ENCODE peak calls at places on chromosome 1, in six cellular contexts. One of them, this sample, is unnamed.

GRCh38 chr1:10860682-10861081 is 64.2 kb upstream of the CASZ1 start:
- DNase-seq in sigmoid colon: no peak
- DNase-seq in foreskin keratinocyte: no peak
- DNase-seq in EL: no peak
- DNase-seq in CD4-positive, alpha-beta T cell: no peak
- DNase-seq in fibroblast of villous mesenchyme: no peak
- DNase-seq in this sample: no peak

GRCh38 chr1:206715552-206716518 is 31.1 kb downstream of the MAPKAPK2 start:
- DNase-seq in sigmoid colon: peak
- DNase-seq in foreskin keratinocyte: no peak
- DNase-seq in EL: no peak
- DNase-seq in CD4-positive, alpha-beta T cell: no peak
- DNase-seq in fibroblast of villous mesenchyme: no peak
- DNase-seq in this sample: no peak

GRCh38 chr1:236819856-236820255 is 24.8 kb downstream of the MTR start:
- DNase-seq in sigmoid colon: no peak
- DNase-seq in foreskin keratinocyte: no peak
- DNase-seq in EL: no peak
- DNase-seq in CD4-positive, alpha-beta T cell: no peak
- DNase-seq in fibroblast of villous mesenchyme: no peak
- DNase-seq in this sample: no peak

GRCh38 chr1:71046891-71047634 is 553 bp downstream of the PTGER3 start:
- DNase-seq in sigmoid colon: peak
- DNase-seq in foreskin keratinocyte: no peak
- DNase-seq in EL: no peak
- DNase-seq in CD4-positive, alpha-beta T cell: no peak
- DNase-seq in fibroblast of villous mesenchyme: no peak
- DNase-seq in this sample: peak

GRCh38 chr1:155086856-155087535 is 8.4 kb downstream of the EFNA3 start:
- DNase-seq in sigmoid colon: peak
- DNase-seq in foreskin keratinocyte: no peak
- DNase-seq in EL: no peak
- DNase-seq in CD4-positive, alpha-beta T cell: no peak
- DNase-seq in fibroblast of villous mesenchyme: no peak
- DNase-seq in this sample: no peak

GRCh38 chr1:29532741-29533140 is 296.4 kb downstream of the PTPRU start:
- DNase-seq in sigmoid colon: peak
- DNase-seq in foreskin keratinocyte: no peak
- DNase-seq in EL: no peak
- DNase-seq in CD4-positive, alpha-beta T cell: no peak
- DNase-seq in fibroblast of villous mesenchyme: peak
- DNase-seq in this sample: no peak

GRCh38 chr1:155223017-155223416 is 14.5 kb downstream of the MTX1 start:
- DNase-seq in sigmoid colon: no peak
- DNase-seq in foreskin keratinocyte: no peak
- DNase-seq in EL: no peak
- DNase-seq in CD4-positive, alpha-beta T cell: no peak
- DNase-seq in fibroblast of villous mesenchyme: no peak
- DNase-seq in this sample: no peak

GRCh38 chr1:244046907-244047738 is 4.0 kb upstream of the ZBTB18 start:
- DNase-seq in sigmoid colon: no peak
- DNase-seq in foreskin keratinocyte: peak
- DNase-seq in EL: peak
- DNase-seq in CD4-positive, alpha-beta T cell: no peak
- DNase-seq in fibroblast of villous mesenchyme: peak
- DNase-seq in this sample: no peak